ENCODE peak calls at places on chromosome 17, in ten cellular contexts. One of them, this sample, is unnamed.

GRCh38 chr17:70184770-70185169 is 15.4 kb downstream of the KCNJ2 start:
- DNase-seq in CD8-positive, alpha-beta T cell: no peak
- DNase-seq in stimulated activated CD4-positive, alpha-beta T cell treated with anti-CD3 and anti-CD28 coated beads, Interleukin-4, amount 100 ng/mL, for 24 hours: no peak
- DNase-seq in activated CD4-positive, alpha-beta T cell treated with anti-CD3 and anti-CD28 coated beads, Interleukin-2, amount 50 U/mL, for 4 hours: no peak
- DNase-seq in GM03348: peak
- DNase-seq in AG08395: peak
- DNase-seq in NCI-H1105 treated with DMSO at 0.1 percent for 48 hours: no peak
- DNase-seq in memory B cell: no peak
- DNase-seq in fibroblast of pulmonary artery: peak
- DNase-seq in dermis microvascular lymphatic vessel endothelial cell: no peak
- DNase-seq in this sample: peak

GRCh38 chr17:14125518-14126125 is 56.3 kb downstream of the COX10 start:
- DNase-seq in stimulated activated CD4-positive, alpha-beta T cell treated with anti-CD3 and anti-CD28 coated beads, Interleukin-4, amount 100 ng/mL, for 24 hours: no peak
- DNase-seq in NCI-H1105 treated with DMSO at 0.1 percent for 48 hours: no peak
- DNase-seq in dermis microvascular lymphatic vessel endothelial cell: no peak
- DNase-seq in fibroblast of pulmonary artery: no peak
- DNase-seq in AG08395: no peak
- DNase-seq in GM03348: no peak
- DNase-seq in memory B cell: no peak
- DNase-seq in CD8-positive, alpha-beta T cell: no peak
- DNase-seq in activated CD4-positive, alpha-beta T cell treated with anti-CD3 and anti-CD28 coated beads, Interleukin-2, amount 50 U/mL, for 4 hours: no peak
- DNase-seq in this sample: no peak

GRCh38 chr17:45908935-45909334 is 14.6 kb downstream of the MAPT start:
- DNase-seq in stimulated activated CD4-positive, alpha-beta T cell treated with anti-CD3 and anti-CD28 coated beads, Interleukin-4, amount 100 ng/mL, for 24 hours: no peak
- DNase-seq in memory B cell: no peak
- DNase-seq in NCI-H1105 treated with DMSO at 0.1 percent for 48 hours: no peak
- DNase-seq in AG08395: no peak
- DNase-seq in GM03348: no peak
- DNase-seq in dermis microvascular lymphatic vessel endothelial cell: no peak
- DNase-seq in activated CD4-positive, alpha-beta T cell treated with anti-CD3 and anti-CD28 coated beads, Interleukin-2, amount 50 U/mL, for 4 hours: no peak
- DNase-seq in CD8-positive, alpha-beta T cell: no peak
- DNase-seq in fibroblast of pulmonary artery: no peak
- DNase-seq in this sample: no peak

GRCh38 chr17:9410737-9411136 is 164.9 kb downstream of the STX8 start:
- DNase-seq in GM03348: no peak
- DNase-seq in stimulated activated CD4-positive, alpha-beta T cell treated with anti-CD3 and anti-CD28 coated beads, Interleukin-4, amount 100 ng/mL, for 24 hours: no peak
- DNase-seq in NCI-H1105 treated with DMSO at 0.1 percent for 48 hours: no peak
- DNase-seq in AG08395: no peak
- DNase-seq in dermis microvascular lymphatic vessel endothelial cell: no peak
- DNase-seq in CD8-positive, alpha-beta T cell: no peak
- DNase-seq in memory B cell: no peak
- DNase-seq in activated CD4-positive, alpha-beta T cell treated with anti-CD3 and anti-CD28 coated beads, Interleukin-2, amount 50 U/mL, for 4 hours: no peak
- DNase-seq in fibroblast of pulmonary artery: no peak
- DNase-seq in this sample: no peak

GRCh38 chr17:59093145-59093701 is 13.5 kb downstream of the TRIM37 start:
- DNase-seq in NCI-H1105 treated with DMSO at 0.1 percent for 48 hours: no peak
- DNase-seq in memory B cell: no peak
- DNase-seq in AG08395: peak
- DNase-seq in dermis microvascular lymphatic vessel endothelial cell: no peak
- DNase-seq in stimulated activated CD4-positive, alpha-beta T cell treated with anti-CD3 and anti-CD28 coated beads, Interleukin-4, amount 100 ng/mL, for 24 hours: no peak
- DNase-seq in activated CD4-positive, alpha-beta T cell treated with anti-CD3 and anti-CD28 coated beads, Interleukin-2, amount 50 U/mL, for 4 hours: no peak
- DNase-seq in GM03348: no peak
- DNase-seq in fibroblast of pulmonary artery: no peak
- DNase-seq in CD8-positive, alpha-beta T cell: no peak
- DNase-seq in this sample: no peak

GRCh38 chr17:76659928-76660614 is 16.5 kb upstream of the ST6GALNAC1 start:
- DNase-seq in stimulated activated CD4-positive, alpha-beta T cell treated with anti-CD3 and anti-CD28 coated beads, Interleukin-4, amount 100 ng/mL, for 24 hours: no peak
- DNase-seq in dermis microvascular lymphatic vessel endothelial cell: no peak
- DNase-seq in CD8-positive, alpha-beta T cell: no peak
- DNase-seq in memory B cell: no peak
- DNase-seq in NCI-H1105 treated with DMSO at 0.1 percent for 48 hours: no peak
- DNase-seq in AG08395: peak
- DNase-seq in fibroblast of pulmonary artery: peak
- DNase-seq in GM03348: peak
- DNase-seq in activated CD4-positive, alpha-beta T cell treated with anti-CD3 and anti-CD28 coated beads, Interleukin-2, amount 50 U/mL, for 4 hours: no peak
- DNase-seq in this sample: peak

GRCh38 chr17:2025622-2026309 is 632 bp upstream of the RTN4RL1 start:
- DNase-seq in dermis microvascular lymphatic vessel endothelial cell: no peak
- DNase-seq in GM03348: peak
- DNase-seq in stimulated activated CD4-positive, alpha-beta T cell treated with anti-CD3 and anti-CD28 coated beads, Interleukin-4, amount 100 ng/mL, for 24 hours: peak
- DNase-seq in memory B cell: no peak
- DNase-seq in activated CD4-positive, alpha-beta T cell treated with anti-CD3 and anti-CD28 coated beads, Interleukin-2, amount 50 U/mL, for 4 hours: no peak
- DNase-seq in fibroblast of pulmonary artery: peak
- DNase-seq in CD8-positive, alpha-beta T cell: no peak
- DNase-seq in NCI-H1105 treated with DMSO at 0.1 percent for 48 hours: peak
- DNase-seq in AG08395: peak
- DNase-seq in this sample: peak

GRCh38 chr17:17551361-17551760 is 40.1 kb downstream of the PEMT start:
- DNase-seq in fibroblast of pulmonary artery: peak
- DNase-seq in dermis microvascular lymphatic vessel endothelial cell: no peak
- DNase-seq in CD8-positive, alpha-beta T cell: no peak
- DNase-seq in GM03348: peak
- DNase-seq in NCI-H1105 treated with DMSO at 0.1 percent for 48 hours: no peak
- DNase-seq in AG08395: peak
- DNase-seq in memory B cell: no peak
- DNase-seq in activated CD4-positive, alpha-beta T cell treated with anti-CD3 and anti-CD28 coated beads, Interleukin-2, amount 50 U/mL, for 4 hours: no peak
- DNase-seq in stimulated activated CD4-positive, alpha-beta T cell treated with anti-CD3 and anti-CD28 coated beads, Interleukin-4, amount 100 ng/mL, for 24 hours: no peak
- DNase-seq in this sample: no peak

GRCh38 chr17:15464211-15464610 is 3.2 kb downstream of the CDRT4 start:
- DNase-seq in activated CD4-positive, alpha-beta T cell treated with anti-CD3 and anti-CD28 coated beads, Interleukin-2, amount 50 U/mL, for 4 hours: no peak
- DNase-seq in GM03348: no peak
- DNase-seq in CD8-positive, alpha-beta T cell: no peak
- DNase-seq in AG08395: no peak
- DNase-seq in stimulated activated CD4-positive, alpha-beta T cell treated with anti-CD3 and anti-CD28 coated beads, Interleukin-4, amount 100 ng/mL, for 24 hours: no peak
- DNase-seq in memory B cell: no peak
- DNase-seq in fibroblast of pulmonary artery: no peak
- DNase-seq in dermis microvascular lymphatic vessel endothelial cell: no peak
- DNase-seq in NCI-H1105 treated with DMSO at 0.1 percent for 48 hours: no peak
- DNase-seq in this sample: no peak

GRCh38 chr17:48333034-48333491 is 97.0 kb downstream of the SKAP1 start:
- DNase-seq in CD8-positive, alpha-beta T cell: no peak
- DNase-seq in NCI-H1105 treated with DMSO at 0.1 percent for 48 hours: no peak
- DNase-seq in memory B cell: no peak
- DNase-seq in GM03348: peak
- DNase-seq in activated CD4-positive, alpha-beta T cell treated with anti-CD3 and anti-CD28 coated beads, Interleukin-2, amount 50 U/mL, for 4 hours: no peak
- DNase-seq in AG08395: peak
- DNase-seq in stimulated activated CD4-positive, alpha-beta T cell treated with anti-CD3 and anti-CD28 coated beads, Interleukin-4, amount 100 ng/mL, for 24 hours: no peak
- DNase-seq in fibroblast of pulmonary artery: peak
- DNase-seq in dermis microvascular lymphatic vessel endothelial cell: no peak
- DNase-seq in this sample: no peak

GRCh38 chr17:29148257-29148789 is 31.9 kb downstream of the MYO18A start:
- DNase-seq in CD8-positive, alpha-beta T cell: no peak
- DNase-seq in AG08395: no peak
- DNase-seq in GM03348: no peak
- DNase-seq in stimulated activated CD4-positive, alpha-beta T cell treated with anti-CD3 and anti-CD28 coated beads, Interleukin-4, amount 100 ng/mL, for 24 hours: no peak
- DNase-seq in NCI-H1105 treated with DMSO at 0.1 percent for 48 hours: peak
- DNase-seq in activated CD4-positive, alpha-beta T cell treated with anti-CD3 and anti-CD28 coated beads, Interleukin-2, amount 50 U/mL, for 4 hours: no peak
- DNase-seq in dermis microvascular lymphatic vessel endothelial cell: no peak
- DNase-seq in memory B cell: no peak
- DNase-seq in fibroblast of pulmonary artery: no peak
- DNase-seq in this sample: no peak

GRCh38 chr17:61488878-61489718 is 36.9 kb downstream of the TBX4 start:
- DNase-seq in GM03348: no peak
- DNase-seq in stimulated activated CD4-positive, alpha-beta T cell treated with anti-CD3 and anti-CD28 coated beads, Interleukin-4, amount 100 ng/mL, for 24 hours: no peak
- DNase-seq in NCI-H1105 treated with DMSO at 0.1 percent for 48 hours: no peak
- DNase-seq in fibroblast of pulmonary artery: no peak
- DNase-seq in AG08395: no peak
- DNase-seq in CD8-positive, alpha-beta T cell: no peak
- DNase-seq in dermis microvascular lymphatic vessel endothelial cell: no peak
- DNase-seq in memory B cell: no peak
- DNase-seq in activated CD4-positive, alpha-beta T cell treated with anti-CD3 and anti-CD28 coated beads, Interleukin-2, amount 50 U/mL, for 4 hours: no peak
- DNase-seq in this sample: no peak

GRCh38 chr17:76388966-76389888 is 4.8 kb downstream of the SPHK1 start:
- DNase-seq in fibroblast of pulmonary artery: no peak
- DNase-seq in memory B cell: no peak
- DNase-seq in NCI-H1105 treated with DMSO at 0.1 percent for 48 hours: no peak
- DNase-seq in CD8-positive, alpha-beta T cell: no peak
- DNase-seq in AG08395: no peak
- DNase-seq in dermis microvascular lymphatic vessel endothelial cell: peak
- DNase-seq in GM03348: no peak
- DNase-seq in stimulated activated CD4-positive, alpha-beta T cell treated with anti-CD3 and anti-CD28 coated beads, Interleukin-4, amount 100 ng/mL, for 24 hours: no peak
- DNase-seq in activated CD4-positive, alpha-beta T cell treated with anti-CD3 and anti-CD28 coated beads, Interleukin-2, amount 50 U/mL, for 4 hours: no peak
- DNase-seq in this sample: no peak

GRCh38 chr17:3308603-3309002 is 10.4 kb upstream of the OR3A1 start:
- DNase-seq in dermis microvascular lymphatic vessel endothelial cell: no peak
- DNase-seq in stimulated activated CD4-positive, alpha-beta T cell treated with anti-CD3 and anti-CD28 coated beads, Interleukin-4, amount 100 ng/mL, for 24 hours: no peak
- DNase-seq in fibroblast of pulmonary artery: no peak
- DNase-seq in NCI-H1105 treated with DMSO at 0.1 percent for 48 hours: no peak
- DNase-seq in memory B cell: no peak
- DNase-seq in CD8-positive, alpha-beta T cell: no peak
- DNase-seq in activated CD4-positive, alpha-beta T cell treated with anti-CD3 and anti-CD28 coated beads, Interleukin-2, amount 50 U/mL, for 4 hours: no peak
- DNase-seq in GM03348: no peak
- DNase-seq in AG08395: no peak
- DNase-seq in this sample: no peak

GRCh38 chr17:41917192-41917591 is 1.6 kb downstream of the ACLY start:
- DNase-seq in fibroblast of pulmonary artery: peak
- DNase-seq in memory B cell: no peak
- DNase-seq in dermis microvascular lymphatic vessel endothelial cell: no peak
- DNase-seq in activated CD4-positive, alpha-beta T cell treated with anti-CD3 and anti-CD28 coated beads, Interleukin-2, amount 50 U/mL, for 4 hours: no peak
- DNase-seq in stimulated activated CD4-positive, alpha-beta T cell treated with anti-CD3 and anti-CD28 coated beads, Interleukin-4, amount 100 ng/mL, for 24 hours: no peak
- DNase-seq in CD8-positive, alpha-beta T cell: no peak
- DNase-seq in AG08395: peak
- DNase-seq in GM03348: peak
- DNase-seq in NCI-H1105 treated with DMSO at 0.1 percent for 48 hours: no peak
- DNase-seq in this sample: peak

GRCh38 chr17:55726440-55726839 is 3.8 kb upstream of the TMEM100 start:
- DNase-seq in fibroblast of pulmonary artery: peak
- DNase-seq in GM03348: peak
- DNase-seq in CD8-positive, alpha-beta T cell: no peak
- DNase-seq in AG08395: peak
- DNase-seq in dermis microvascular lymphatic vessel endothelial cell: no peak
- DNase-seq in activated CD4-positive, alpha-beta T cell treated with anti-CD3 and anti-CD28 coated beads, Interleukin-2, amount 50 U/mL, for 4 hours: no peak
- DNase-seq in memory B cell: no peak
- DNase-seq in stimulated activated CD4-positive, alpha-beta T cell treated with anti-CD3 and anti-CD28 coated beads, Interleukin-4, amount 100 ng/mL, for 24 hours: no peak
- DNase-seq in NCI-H1105 treated with DMSO at 0.1 percent for 48 hours: peak
- DNase-seq in this sample: peak

GRCh38 chr17:13597723-13598347 is 3.9 kb downstream of the HS3ST3A1 start:
- DNase-seq in GM03348: peak
- DNase-seq in fibroblast of pulmonary artery: peak
- DNase-seq in NCI-H1105 treated with DMSO at 0.1 percent for 48 hours: peak
- DNase-seq in memory B cell: peak
- DNase-seq in stimulated activated CD4-positive, alpha-beta T cell treated with anti-CD3 and anti-CD28 coated beads, Interleukin-4, amount 100 ng/mL, for 24 hours: peak
- DNase-seq in activated CD4-positive, alpha-beta T cell treated with anti-CD3 and anti-CD28 coated beads, Interleukin-2, amount 50 U/mL, for 4 hours: peak
- DNase-seq in CD8-positive, alpha-beta T cell: peak
- DNase-seq in AG08395: peak
- DNase-seq in dermis microvascular lymphatic vessel endothelial cell: peak
- DNase-seq in this sample: peak

GRCh38 chr17:71936977-71937376 is 183.8 kb upstream of the SOX9 start:
- DNase-seq in fibroblast of pulmonary artery: no peak
- DNase-seq in GM03348: no peak
- DNase-seq in CD8-positive, alpha-beta T cell: no peak
- DNase-seq in stimulated activated CD4-positive, alpha-beta T cell treated with anti-CD3 and anti-CD28 coated beads, Interleukin-4, amount 100 ng/mL, for 24 hours: no peak
- DNase-seq in dermis microvascular lymphatic vessel endothelial cell: no peak
- DNase-seq in activated CD4-positive, alpha-beta T cell treated with anti-CD3 and anti-CD28 coated beads, Interleukin-2, amount 50 U/mL, for 4 hours: no peak
- DNase-seq in memory B cell: no peak
- DNase-seq in AG08395: no peak
- DNase-seq in NCI-H1105 treated with DMSO at 0.1 percent for 48 hours: no peak
- DNase-seq in this sample: no peak

GRCh38 chr17:21549107-21549687 is 143.1 kb upstream of the KCNJ18 start:
- DNase-seq in AG08395: no peak
- DNase-seq in dermis microvascular lymphatic vessel endothelial cell: no peak
- DNase-seq in stimulated activated CD4-positive, alpha-beta T cell treated with anti-CD3 and anti-CD28 coated beads, Interleukin-4, amount 100 ng/mL, for 24 hours: peak
- DNase-seq in NCI-H1105 treated with DMSO at 0.1 percent for 48 hours: no peak
- DNase-seq in activated CD4-positive, alpha-beta T cell treated with anti-CD3 and anti-CD28 coated beads, Interleukin-2, amount 50 U/mL, for 4 hours: no peak
- DNase-seq in fibroblast of pulmonary artery: peak
- DNase-seq in memory B cell: no peak
- DNase-seq in CD8-positive, alpha-beta T cell: no peak
- DNase-seq in GM03348: peak
- DNase-seq in this sample: peak

GRCh38 chr17:29099527-29099926 is 56.6 kb downstream of the PIPOX start:
- DNase-seq in fibroblast of pulmonary artery: no peak
- DNase-seq in activated CD4-positive, alpha-beta T cell treated with anti-CD3 and anti-CD28 coated beads, Interleukin-2, amount 50 U/mL, for 4 hours: no peak
- DNase-seq in GM03348: no peak
- DNase-seq in CD8-positive, alpha-beta T cell: no peak
- DNase-seq in dermis microvascular lymphatic vessel endothelial cell: no peak
- DNase-seq in memory B cell: no peak
- DNase-seq in AG08395: no peak
- DNase-seq in NCI-H1105 treated with DMSO at 0.1 percent for 48 hours: no peak
- DNase-seq in stimulated activated CD4-positive, alpha-beta T cell treated with anti-CD3 and anti-CD28 coated beads, Interleukin-4, amount 100 ng/mL, for 24 hours: no peak
- DNase-seq in this sample: no peak

This sample was measured in fibroblast of the aortic adventitia.